ENCODE peak calls at places on chromosomes 1 and 21, in four cellular contexts. S is A549, C is T-helper 2 cell, O is T-helper 1 cell. K is an unnamed sample.
A peak's percentile ranks its signal among the peaks of the same experiment; 100 is the strongest.

GRCh38 chr1:227937531-227938145 is 10.1 kb downstream of the WNT9A start:
- DNase-seq in O (no peak), S (no peak), C (no peak), K (no peak)

GRCh38 chr1:91311672-91312071 is 93.0 kb downstream of the HFM1 start:
- DNase-seq in S (no peak), C (no peak), O (no peak), K (no peak)

GRCh38 chr1:94237291-94238226 is at the start of gene ARHGAP29:
- DNase-seq in C (peak; percentile 16), O (peak; percentile 17), S (peak; percentile 79), K (peak; percentile 2)

GRCh38 chr21:34129971-34130597 is 56.7 kb downstream of the MRPS6 start:
- DNase-seq in C (no peak), O (no peak), S (no peak), K (no peak)

GRCh38 chr1:84442256-84442655 is 36.8 kb upstream of the RPF1 start:
- DNase-seq in S (peak; percentile 66), C (no peak), O (no peak), K (no peak)

GRCh38 chr1:243930822-243931671 is 81.0 kb upstream of the AKT3 start:
- DNase-seq in O (no peak), S (no peak), C (no peak), K (no peak)

GRCh38 chr1:175169305-175170018 is 23.1 kb downstream of the KIAA0040 start:
- DNase-seq in O (no peak), C (no peak), S (no peak), K (no peak)

GRCh38 chr1:64974288-64974825 is 8.0 kb upstream of the JAK1 start:
- DNase-seq in C (no peak), S (no peak), O (no peak), K (no peak)

GRCh38 chr1:212635141-212635601 is 26.6 kb downstream of the ATF3 start:
- DNase-seq in S (no peak), C (no peak), O (no peak), K (no peak)

GRCh38 chr1:29094433-29094832 is 29.3 kb downstream of the TMEM200B start:
- DNase-seq in S (no peak), O (no peak), C (no peak), K (no peak)

K was measured in effector CD8-positive, alpha-beta T cell.